ENCODE peak calls at places on chromosomes 16 and 17, in four cellular contexts. I is A549, O is GM12878, Z is HepG2. B is an unnamed sample.

GRCh38 chr17:7745748-7746470 is 28.4 kb downstream of the DNAH2 start:
- DNase-seq in I (peak; percentile 75), O (no peak), Z (peak; percentile 61), B (no peak)

GRCh38 chr17:78716814-78717393 is 65.2 kb downstream of the CYTH1 start:
- DNase-seq in I (peak; percentile 85), O (no peak), Z (no peak), B (peak; percentile 82)

GRCh38 chr17:31877911-31878702 is 19.1 kb upstream of the COPRS start:
- DNase-seq in I (no peak), O (no peak), Z (no peak), B (no peak)

GRCh38 chr17:30035369-30035768 is 81.2 kb upstream of the NSRP1 start:
- DNase-seq in I (no peak), O (no peak), Z (no peak), B (no peak)

GRCh38 chr17:8222630-8223355 is 12.4 kb upstream of the AURKB start:
- DNase-seq in I (peak; percentile 85), O (peak; percentile 81), Z (peak; percentile 88), B (peak; percentile 76)

GRCh38 chr16:53291757-53292392 is 142.4 kb upstream of the RBL2 start:
- DNase-seq in I (no peak), O (no peak), Z (no peak), B (no peak)

GRCh38 chr17:35537569-35538209 is at the start of gene SLFN12L:
- DNase-seq in I (no peak), O (no peak), Z (no peak), B (no peak)

GRCh38 chr16:30659507-30660423 is 1.5 kb downstream of the FBRS start:
- DNase-seq in I (no peak), O (no peak), Z (no peak), B (peak; percentile 82)

GRCh38 chr17:17387017-17387416 is 83.8 kb downstream of the NT5M start:
- DNase-seq in I (no peak), O (no peak), Z (no peak), B (no peak)

GRCh38 chr16:84379731-84380369 is 11.5 kb downstream of the ATP2C2 start:
- DNase-seq in I (no peak), O (no peak), Z (no peak), B (no peak)

GRCh38 chr17:31580331-31581021 is 189.0 kb downstream of the RAB11FIP4 start:
- DNase-seq in I (no peak), O (no peak), Z (no peak), B (no peak)

GRCh38 chr17:14619821-14620220 is 318.9 kb downstream of the HS3ST3B1 start:
- DNase-seq in I (no peak), O (no peak), Z (no peak), B (no peak)

GRCh38 chr17:12756786-12757185 is 32.5 kb upstream of the ARHGAP44 start:
- DNase-seq in I (no peak), O (no peak), Z (no peak), B (no peak)

GRCh38 chr16:85448557-85449194 is 164.4 kb upstream of the GSE1 start:
- DNase-seq in I (no peak), O (no peak), Z (peak; percentile 79), B (peak; percentile 86)

GRCh38 chr17:42920922-42921321 is 20.3 kb downstream of the G6PC1 start:
- DNase-seq in I (no peak), O (no peak), Z (peak; percentile 18), B (no peak)

GRCh38 chr17:29557085-29557697 is 9.6 kb downstream of the ABHD15 start:
- DNase-seq in I (no peak), O (no peak), Z (no peak), B (no peak)

GRCh38 chr17:35390663-35391062 is 17.2 kb upstream of the SLFN11 start:
- DNase-seq in I (no peak), O (no peak), Z (no peak), B (no peak)

GRCh38 chr17:79022507-79022991 is 1.4 kb upstream of the C1QTNF1 start:
- DNase-seq in I (no peak), O (no peak), Z (no peak), B (no peak)

GRCh38 chr17:50185724-50186545 is 15.5 kb downstream of the COL1A1 start:
- DNase-seq in I (no peak), O (no peak), Z (no peak), B (no peak)

DNA sequence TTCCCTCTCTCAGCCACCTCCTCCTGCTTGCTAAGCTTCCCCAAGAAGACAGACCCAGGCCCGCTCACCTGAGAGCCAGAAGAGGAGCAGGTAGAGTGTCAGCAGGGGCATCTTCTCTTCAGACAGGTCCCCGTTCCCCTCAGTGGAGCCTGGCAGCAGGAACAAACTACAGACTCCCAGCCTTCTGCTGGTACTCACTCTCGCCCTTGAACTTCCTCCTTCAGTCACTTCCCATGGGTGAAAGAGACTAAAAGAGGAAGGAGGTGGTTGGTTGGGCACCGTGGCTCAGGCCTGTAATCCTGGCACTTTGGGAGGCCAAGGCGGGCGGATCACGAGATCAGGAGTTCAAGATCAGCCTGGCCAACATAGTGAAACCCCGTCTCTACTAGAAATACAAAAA is at the start of gene CD300LF:
- DNase-seq in I (no peak), O (no peak), Z (no peak), B (no peak)
- TF ChIP-seq RAD21 in I (no peak), O (no peak), Z (no peak), B (no peak)

DNA sequence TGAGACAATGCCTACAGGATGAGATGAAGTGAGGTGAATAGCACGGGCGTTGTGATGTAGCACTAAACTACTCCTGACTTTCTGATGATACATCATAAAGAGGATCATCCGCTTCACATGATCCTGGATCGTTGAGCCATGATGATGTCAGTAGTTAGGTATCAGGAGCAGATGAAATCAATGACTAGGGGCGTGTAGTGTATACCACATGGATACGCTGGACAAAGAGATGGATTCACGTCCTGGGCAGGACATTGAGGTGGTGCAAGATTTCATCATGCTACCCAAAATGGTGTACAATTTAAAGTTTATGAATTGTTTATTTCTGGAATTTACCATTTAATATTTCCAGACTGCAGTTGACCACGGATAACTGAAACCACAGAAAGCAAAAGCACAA is 156.6 kb downstream of the ANKFN1 start:
- DNase-seq in I (no peak), O (no peak), Z (no peak), B (no peak)
- TF ChIP-seq PBX3 in I (no peak), O (no peak), Z (no peak), B (peak; percentile 50)

GRCh38 chr16:46973457-46974324 is at the start of gene DNAJA2:
- DNase-seq in I (peak; percentile 85), O (peak; percentile 54), Z (peak; percentile 85), B (peak; percentile 96)

GRCh38 chr16:46975165-46975564 is 1.7 kb upstream of the DNAJA2 start:
- DNase-seq in I (no peak), O (no peak), Z (no peak), B (no peak)

GRCh38 chr16:46975908-46976470 is 2.5 kb upstream of the DNAJA2 start:
- DNase-seq in I (no peak), O (no peak), Z (no peak), B (no peak)

GRCh38 chr16:46972971-46973456 is 460 bp downstream of the DNAJA2 start:
- DNase-seq in I (no peak), O (no peak), Z (peak; percentile 36), B (peak; percentile 72)

GRCh38 chr16:46974352-46974751 is 878 bp upstream of the DNAJA2 start:
- DNase-seq in I (peak; percentile 26), O (peak; percentile 35), Z (peak; percentile 54), B (peak; percentile 57)
- TF ChIP-seq RAD21 in I (no peak), O (no peak), Z (no peak), B (no peak)

GRCh38 chr17:41322903-41323895 is 7.7 kb upstream of the KRTAP17-1 start:
- DNase-seq in I (no peak), O (no peak), Z (no peak), B (no peak)

GRCh38 chr17:41325611-41326010 is 10.1 kb upstream of the KRTAP17-1 start:
- DNase-seq in I (no peak), O (no peak), Z (no peak), B (no peak)

GRCh38 chr17:41325126-41325525 is 9.6 kb upstream of the KRTAP17-1 start:
- DNase-seq in I (no peak), O (no peak), Z (no peak), B (no peak)

GRCh38 chr17:41326173-41327145 is 10.9 kb upstream of the KRTAP17-1 start:
- DNase-seq in I (no peak), O (no peak), Z (no peak), B (no peak)

GRCh38 chr17:41324180-41325075 is 8.9 kb upstream of the KRTAP17-1 start:
- DNase-seq in I (peak; percentile 26), O (no peak), Z (peak; percentile 18), B (no peak)
- TF ChIP-seq PBX3 in I (no peak), O (no peak), Z (no peak), B (no peak)

B was measured in SK-N-SH.